ENCODE peak calls at places on chromosomes 13 and 19, in six cellular contexts. F is A549, B is lower leg skin, I is mammary epithelial cell, E is transverse colon, J is fibroblast of lung. T is an unnamed sample.

GRCh38 chr13:51768378-51768921 is 35.5 kb downstream of the DHRS12 start:
- DNase-seq in F (no peak), B (no peak), I (no peak), E (no peak), J (no peak), T (no peak)

GRCh38 chr19:34241513-34242337 is 12.6 kb upstream of the GARRE1 start:
- DNase-seq in F (peak; percentile 76), B (no peak), I (no peak), E (peak; percentile 75), J (no peak), T (no peak)

GRCh38 chr13:43908156-43909126 is 28.7 kb downstream of the LACC1 start:
- DNase-seq in F (peak; percentile 66), B (no peak), I (peak; percentile 61), E (no peak), J (peak; percentile 77), T (peak; percentile 66)

GRCh38 chr19:38003427-38004099 is 96.6 kb downstream of the SIPA1L3 start:
- DNase-seq in F (no peak), B (peak; percentile 56), I (peak; percentile 87), E (peak; percentile 54), J (peak; percentile 92), T (peak; percentile 87)

GRCh38 chr19:48569814-48570213 is 17.8 kb downstream of the SULT2B1 start:
- DNase-seq in F (no peak), B (no peak), I (no peak), E (no peak), J (peak; percentile 65), T (peak; percentile 65)

GRCh38 chr13:32209670-32210069 is 105.5 kb downstream of the ZAR1L start:
- DNase-seq in F (no peak), B (no peak), I (no peak), E (no peak), J (peak; percentile 12), T (peak; percentile 30)

GRCh38 chr19:38868551-38868950 is 9.5 kb downstream of the RINL start:
- DNase-seq in F (no peak), B (no peak), I (no peak), E (no peak), J (no peak), T (no peak)

GRCh38 chr19:21133633-21134032 is 8.2 kb upstream of the ZNF431 start:
- DNase-seq in F (no peak), B (no peak), I (peak; percentile 8), E (no peak), J (no peak), T (no peak)

GRCh38 chr13:29589234-29589633 is 6.3 kb downstream of the SLC7A1 start:
- DNase-seq in F (no peak), B (no peak), I (peak; percentile 66), E (no peak), J (peak; percentile 84), T (peak; percentile 25)

GRCh38 chr19:14477417-14478112 is 2.4 kb upstream of the PTGER1 start:
- DNase-seq in F (no peak), B (no peak), I (no peak), E (no peak), J (peak; percentile 47), T (no peak)

GRCh38 chr13:91017669-91018053 is 329.8 kb upstream of the MIR17HG start:
- DNase-seq in F (peak; percentile 41), B (no peak), I (peak; percentile 2), E (no peak), J (peak; percentile 6), T (peak; percentile 1)

GRCh38 chr19:13526552-13526951 is 20.3 kb upstream of the CACNA1A start:
- DNase-seq in F (peak; percentile 4), B (no peak), I (peak; percentile 6), E (no peak), J (peak; percentile 1), T (peak; percentile 15)

GRCh38 chr19:17294051-17294891 is 9.0 kb downstream of the ABHD8 start:
- DNase-seq in F (peak; percentile 60), B (no peak), I (no peak), E (peak; percentile 56), J (no peak), T (no peak)

GRCh38 chr19:17293605-17294004 is 9.6 kb downstream of the ABHD8 start:
- DNase-seq in F (no peak), B (no peak), I (no peak), E (no peak), J (no peak), T (no peak)

GRCh38 chr19:17296278-17296677 is 6.9 kb downstream of the ABHD8 start:
- DNase-seq in F (peak; percentile 73), B (no peak), I (peak; percentile 50), E (no peak), J (peak; percentile 51), T (peak; percentile 30)

GRCh38 chr19:17300992-17301585 is 2.1 kb downstream of the ABHD8 start:
- DNase-seq in F (no peak), B (no peak), I (no peak), E (no peak), J (no peak), T (no peak)

GRCh38 chr19:17296976-17297375 is 6.2 kb downstream of the ABHD8 start:
- DNase-seq in F (no peak), B (no peak), I (no peak), E (no peak), J (no peak), T (no peak)
- TF ChIP-seq CTCF in F (no peak), B (no peak), I (no peak), E (no peak), J (no peak), T (no peak)

GRCh38 chr19:29117926-29118325 is 95.0 kb downstream of the UQCRFS1 start:
- DNase-seq in F (no peak), B (no peak), I (no peak), E (no peak), J (no peak), T (peak; percentile 27)
- TF ChIP-seq CTCF in F (no peak), B (no peak), I (no peak), E (no peak), J (no peak), T (no peak)

GRCh38 chr19:40493778-40494177 is 27.0 kb downstream of the SPTBN4 start:
- DNase-seq in F (no peak), B (no peak), I (no peak), E (no peak), J (no peak), T (no peak)
- TF ChIP-seq CTCF in F (no peak), B (no peak), I (no peak), E (no peak), J (no peak), T (no peak)

DNA sequence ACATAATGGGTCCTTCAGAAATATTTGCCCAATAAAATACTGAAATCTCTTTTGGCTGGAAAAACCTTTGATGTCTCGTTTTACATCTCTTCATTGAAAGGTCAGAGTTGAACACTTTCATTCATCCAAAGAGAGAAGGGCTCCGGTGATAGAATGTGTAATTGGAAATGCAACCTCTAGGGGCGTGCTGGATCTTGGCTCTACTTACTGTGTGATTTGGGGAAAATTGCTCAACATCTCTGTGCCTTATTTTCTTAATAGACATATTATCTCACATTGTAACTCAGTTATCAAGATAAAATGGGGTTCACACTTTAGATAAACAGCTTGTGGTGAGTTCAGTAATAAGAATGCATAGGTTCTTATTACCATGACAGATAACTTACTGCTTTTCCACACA is 1444.1 kb downstream of the SLITRK5 start:
- DNase-seq in F (no peak), B (no peak), I (no peak), E (no peak), J (no peak), T (no peak)
- TF ChIP-seq CTCF in F (no peak), B (no peak), I (peak; percentile 10), E (no peak), J (peak; percentile 14), T (peak; percentile 3)

DNA sequence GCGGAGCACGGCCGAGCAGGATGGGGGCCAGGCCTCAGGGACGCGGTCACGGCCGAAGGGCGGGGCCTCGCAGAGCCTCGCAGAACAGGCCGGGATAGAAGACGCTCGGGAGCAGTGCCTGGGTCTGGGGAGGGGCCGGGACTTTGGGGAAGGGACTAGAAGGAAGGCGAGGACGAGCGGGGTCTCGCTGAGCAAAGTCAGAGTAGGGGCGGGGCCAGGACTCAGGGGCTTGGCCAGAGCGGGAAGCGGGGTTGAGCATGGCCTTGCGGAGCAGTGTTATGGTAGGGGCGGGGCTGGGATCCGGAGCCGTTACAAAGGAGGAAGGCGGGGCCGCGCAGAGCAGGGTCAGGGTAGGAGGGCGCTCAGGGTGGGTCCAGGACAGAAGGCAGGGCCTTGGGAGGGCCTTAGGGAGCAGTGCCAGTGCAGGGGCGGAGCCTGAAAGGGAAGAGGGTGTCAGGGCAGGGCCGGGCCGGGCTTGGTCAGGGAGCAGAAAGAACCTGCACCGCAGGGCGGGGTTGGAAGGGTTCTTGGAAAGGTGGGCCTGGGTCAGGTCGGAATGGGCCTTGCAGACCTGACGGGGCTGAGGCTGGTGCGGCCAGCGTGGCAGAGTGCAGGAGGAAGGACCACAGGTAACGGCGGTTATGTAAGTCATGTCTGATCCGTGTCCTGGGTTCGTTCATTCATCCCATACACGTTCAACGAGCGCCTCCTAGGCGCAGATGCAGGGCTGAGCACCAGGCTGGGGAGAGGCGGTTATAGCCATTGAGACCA is 535 bp upstream of the ATP8B3 start:
- DNase-seq in F (peak; percentile 97), B (peak; percentile 93), I (peak; percentile 95), E (peak; percentile 97), J (peak; percentile 91), T (peak; percentile 90)
- TF ChIP-seq CTCF in F (peak; percentile 63), B (no peak), I (peak; percentile 73), E (peak; percentile 65), J (peak; percentile 60), T (peak; percentile 57)

GRCh38 chr19:3578390-3578789 is 5.6 kb downstream of the HMG20B start:
- DNase-seq in F (no peak), B (no peak), I (no peak), E (no peak), J (no peak), T (no peak)

GRCh38 chr19:3577741-3578344 is 5.1 kb downstream of the HMG20B start:
- DNase-seq in F (no peak), B (no peak), I (no peak), E (peak; percentile 73), J (no peak), T (no peak)

GRCh38 chr19:3575260-3575741 is 2.6 kb downstream of the HMG20B start:
- DNase-seq in F (peak; percentile 83), B (no peak), I (no peak), E (no peak), J (no peak), T (no peak)

GRCh38 chr19:3575949-3576673 is 3.4 kb downstream of the HMG20B start:
- DNase-seq in F (no peak), B (no peak), I (no peak), E (no peak), J (no peak), T (no peak)

GRCh38 chr19:3576696-3577443 is 4.1 kb downstream of the HMG20B start:
- DNase-seq in F (no peak), B (no peak), I (no peak), E (peak; percentile 64), J (peak; percentile 71), T (peak; percentile 79)
- TF ChIP-seq CTCF in F (no peak), B (no peak), I (no peak), E (no peak), J (no peak), T (no peak)

GRCh38 chr19:22603518-22604440 is 30.3 kb upstream of the ZNF492 start:
- DNase-seq in F (no peak), B (peak; percentile 6), I (no peak), E (no peak), J (no peak), T (no peak)
- TF ChIP-seq CTCF in F (no peak), B (no peak), I (no peak), E (no peak), J (no peak), T (no peak)